ENCODE peak calls at places on chromosomes 12 and 14, in eight cellular contexts. K is HFF-Myc; B is CD8-positive, alpha-beta T cell; V is cardiac muscle cell; Y is astrocyte of the spinal cord; M is heart right ventricle; O is fibroblast of lung; J is Peyer's patch. N is an unnamed sample.

GRCh38 chr14:100158566-100159106 is 809 bp downstream of the DEGS2 start:
- DNase-seq in K (no peak), B (no peak), V (no peak), Y (no peak), M (no peak), O (no peak), J (peak), N (no peak)

GRCh38 chr14:54220697-54221431 is 175.9 kb upstream of the CDKN3 start:
- DNase-seq in K (no peak), B (no peak), V (no peak), Y (no peak), M (no peak), O (no peak), J (no peak), N (no peak)

GRCh38 chr12:19675361-19675760 is 236.1 kb downstream of the AEBP2 start:
- DNase-seq in K (no peak), B (no peak), V (no peak), Y (no peak), M (no peak), O (no peak), J (no peak), N (peak)

GRCh38 chr12:114920828-114921579 is 237.0 kb upstream of the TBX3 start:
- DNase-seq in K (no peak), B (no peak), V (peak), Y (peak), M (no peak), O (peak), J (no peak), N (no peak)

GRCh38 chr12:57896139-57896436 is 45.3 kb upstream of the ATP23 start:
- DNase-seq in K (no peak), B (no peak), V (peak), Y (peak), M (no peak), O (peak), J (no peak), N (no peak)

GRCh38 chr12:106138646-106139421 is at the start of gene NUAK1:
- DNase-seq in K (no peak), B (no peak), V (peak), Y (peak), M (peak), O (peak), J (no peak), N (no peak)

GRCh38 chr14:75445958-75446357 is 18.1 kb downstream of the JDP2 start:
- DNase-seq in K (no peak), B (no peak), V (no peak), Y (no peak), M (no peak), O (no peak), J (no peak), N (no peak)

GRCh38 chr12:52156757-52157565 is 34.9 kb downstream of the KRT80 start:
- DNase-seq in K (peak), B (peak), V (peak), Y (peak), M (peak), O (peak), J (peak), N (peak)

GRCh38 chr14:54653764-54654469 is 87.0 kb downstream of the SAMD4A start:
- DNase-seq in K (peak), B (no peak), V (peak), Y (peak), M (peak), O (peak), J (no peak), N (no peak)

GRCh38 chr12:75820848-75821578 is 210.6 kb downstream of the PHLDA1 start:
- DNase-seq in K (no peak), B (no peak), V (peak), Y (peak), M (peak), O (peak), J (peak), N (no peak)

GRCh38 chr12:46959484-46959883 is 119.9 kb upstream of the PCED1B start:
- DNase-seq in K (no peak), B (no peak), V (peak), Y (peak), M (no peak), O (peak), J (no peak), N (no peak)

GRCh38 chr12:63904653-63905052 is 60.2 kb downstream of the SRGAP1 start:
- DNase-seq in K (no peak), B (no peak), V (no peak), Y (no peak), M (no peak), O (no peak), J (no peak), N (no peak)

GRCh38 chr12:42511656-42512055 is 77.9 kb downstream of the PRICKLE1 start:
- DNase-seq in K (no peak), B (no peak), V (no peak), Y (no peak), M (no peak), O (no peak), J (no peak), N (no peak)

GRCh38 chr12:103930787-103931536 is 752 bp downstream of the HSP90B1 start:
- DNase-seq in K (no peak), B (no peak), V (peak), Y (peak), M (peak), O (peak), J (peak), N (peak)

GRCh38 chr12:111773801-111774551 is 7.2 kb downstream of the ALDH2 start:
- DNase-seq in K (peak), B (no peak), V (peak), Y (peak), M (peak), O (peak), J (peak), N (peak)

GRCh38 chr12:64943686-64944085 is 119.2 kb downstream of the TBC1D30 start:
- DNase-seq in K (no peak), B (no peak), V (peak), Y (peak), M (no peak), O (peak), J (no peak), N (peak)

GRCh38 chr12:116661341-116661740 is 76.5 kb downstream of the SPRING1 start:
- DNase-seq in K (no peak), B (no peak), V (no peak), Y (no peak), M (no peak), O (no peak), J (no peak), N (no peak)

GRCh38 chr12:112354399-112354798 is 27.8 kb downstream of the HECTD4 start:
- DNase-seq in K (no peak), B (no peak), V (peak), Y (no peak), M (no peak), O (no peak), J (no peak), N (peak)

GRCh38 chr12:88781909-88782308 is 201.6 kb upstream of the KITLG start:
- DNase-seq in K (no peak), B (no peak), V (no peak), Y (no peak), M (no peak), O (peak), J (no peak), N (no peak)

GRCh38 chr12:93591137-93591868 is 18.8 kb downstream of the SOCS2 start:
- DNase-seq in K (peak), B (peak), V (peak), Y (peak), M (peak), O (peak), J (peak), N (peak)

GRCh38 chr14:27435923-27436674 is 838.3 kb upstream of the NOVA1 start:
- DNase-seq in K (no peak), B (no peak), V (no peak), Y (no peak), M (no peak), O (no peak), J (no peak), N (no peak)

GRCh38 chr14:97779140-97779539 is 982.0 kb downstream of the VRK1 start:
- DNase-seq in K (no peak), B (no peak), V (no peak), Y (no peak), M (no peak), O (no peak), J (no peak), N (peak)

GRCh38 chr14:34324363-34324795 is 137.7 kb downstream of the SPTSSA start:
- DNase-seq in K (no peak), B (no peak), V (peak), Y (peak), M (no peak), O (peak), J (no peak), N (peak)

GRCh38 chr14:23383041-23383440 is 6.2 kb downstream of the CMTM5 start:
- DNase-seq in K (no peak), B (no peak), V (no peak), Y (no peak), M (no peak), O (no peak), J (no peak), N (no peak)

GRCh38 chr14:98692832-98693231 is 579.2 kb downstream of the BCL11B start:
- DNase-seq in K (no peak), B (no peak), V (no peak), Y (no peak), M (no peak), O (no peak), J (no peak), N (peak)

GRCh38 chr12:55718020-55718419 is 2.2 kb upstream of the RDH5 start:
- DNase-seq in K (no peak), B (no peak), V (peak), Y (no peak), M (no peak), O (no peak), J (no peak), N (no peak)
- H3K4me3 ChIP-seq in K (peak), B (no peak), V (no peak), Y (no peak), M (no peak), O (peak), J (no peak), N (no peak)

GRCh38 chr14:104799657-104800599 is 973 bp upstream of the ZBTB42 start:
- DNase-seq in K (no peak), B (peak), V (peak), Y (peak), M (peak), O (peak), J (peak), N (peak)
- TF ChIP-seq CTCF in K (no peak), B (no peak), V (peak), Y (peak), M (peak), O (peak), J (peak), N (peak)

GRCh38 chr14:104117341-104118005 is 20.9 kb upstream of the KIF26A start:
- DNase-seq in K (no peak), B (no peak), V (no peak), Y (no peak), M (peak), O (no peak), J (no peak), N (no peak)

GRCh38 chr14:104115691-104116543 is 22.5 kb upstream of the KIF26A start:
- DNase-seq in K (no peak), B (no peak), V (no peak), Y (no peak), M (no peak), O (no peak), J (no peak), N (no peak)

GRCh38 chr14:104118006-104118844 is 20.2 kb upstream of the KIF26A start:
- DNase-seq in K (no peak), B (no peak), V (no peak), Y (no peak), M (peak), O (no peak), J (no peak), N (no peak)

GRCh38 chr14:104115131-104115600 is 23.2 kb upstream of the KIF26A start:
- DNase-seq in K (no peak), B (no peak), V (no peak), Y (no peak), M (no peak), O (no peak), J (no peak), N (no peak)

DNA sequence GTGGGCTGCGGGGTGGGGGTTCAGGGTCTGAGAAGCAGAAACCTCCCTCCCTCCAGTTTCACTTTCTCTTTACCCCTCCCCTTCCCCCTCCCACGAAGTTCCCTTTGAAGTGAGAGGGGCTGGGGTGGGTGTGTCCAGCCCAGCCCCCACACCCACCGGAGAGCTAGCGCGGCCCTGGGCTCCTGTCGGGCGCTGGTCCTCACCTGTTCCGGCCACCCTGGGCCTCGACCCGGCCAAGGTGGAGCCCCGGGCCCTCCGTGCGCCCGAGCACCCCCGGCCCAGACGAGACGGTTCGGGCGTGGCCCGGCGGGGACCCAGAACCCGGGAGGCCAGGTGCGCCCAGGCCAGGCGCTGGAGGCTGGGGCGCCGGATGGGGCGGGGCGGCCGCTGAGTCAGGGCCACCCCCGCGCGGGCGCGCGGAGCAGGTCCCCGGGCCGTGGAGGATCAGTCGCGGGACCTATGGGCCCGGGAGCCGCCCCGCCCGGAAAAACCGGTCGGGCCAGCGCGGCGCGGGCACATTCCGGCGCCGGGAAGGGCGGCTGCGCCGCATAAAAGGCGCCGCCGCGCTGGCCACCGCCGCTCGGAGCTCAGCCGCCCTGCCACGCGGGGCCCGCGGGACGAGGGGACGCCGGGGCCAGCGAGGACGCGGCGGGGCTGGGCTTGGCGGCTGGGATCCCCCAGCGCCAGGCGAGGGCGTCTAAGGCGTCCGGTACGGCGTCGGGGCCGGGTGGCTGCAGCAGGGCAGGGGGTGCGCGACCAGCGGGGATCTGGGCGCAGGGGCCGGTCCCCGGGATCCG is 21.6 kb upstream of the KIF26A start:
- DNase-seq in K (no peak), B (no peak), V (no peak), Y (no peak), M (peak), O (no peak), J (no peak), N (no peak)
- H3K4me3 ChIP-seq in K (no peak), B (no peak), V (peak), Y (no peak), M (peak), O (no peak), J (peak), N (no peak)

GRCh38 chr12:21659383-21659782 is 1.7 kb upstream of the LDHB start:
- DNase-seq in K (no peak), B (no peak), V (no peak), Y (no peak), M (no peak), O (no peak), J (no peak), N (no peak)
- TF ChIP-seq CTCF in K (no peak), B (peak), V (no peak), Y (no peak), M (no peak), O (no peak), J (no peak), N (peak)

GRCh38 chr12:50842637-50843493 is at the start of gene TMPRSS12:
- DNase-seq in K (no peak), B (no peak), V (peak), Y (no peak), M (peak), O (peak), J (no peak), N (no peak)
- H3K4me3 ChIP-seq in K (no peak), B (no peak), V (no peak), Y (peak), M (peak), O (no peak), J (no peak), N (no peak)

GRCh38 chr14:37566811-37567371 is 28.2 kb downstream of the FOXA1 start:
- DNase-seq in K (no peak), B (no peak), V (peak), Y (peak), M (no peak), O (no peak), J (no peak), N (no peak)

GRCh38 chr14:37571391-37571790 is 23.7 kb downstream of the FOXA1 start:
- DNase-seq in K (no peak), B (no peak), V (no peak), Y (no peak), M (no peak), O (no peak), J (no peak), N (no peak)

GRCh38 chr14:37569729-37570128 is 25.3 kb downstream of the FOXA1 start:
- DNase-seq in K (no peak), B (no peak), V (no peak), Y (no peak), M (no peak), O (no peak), J (no peak), N (no peak)

GRCh38 chr14:37563189-37563588 is 31.9 kb downstream of the FOXA1 start:
- DNase-seq in K (no peak), B (no peak), V (no peak), Y (no peak), M (no peak), O (no peak), J (no peak), N (no peak)

DNA sequence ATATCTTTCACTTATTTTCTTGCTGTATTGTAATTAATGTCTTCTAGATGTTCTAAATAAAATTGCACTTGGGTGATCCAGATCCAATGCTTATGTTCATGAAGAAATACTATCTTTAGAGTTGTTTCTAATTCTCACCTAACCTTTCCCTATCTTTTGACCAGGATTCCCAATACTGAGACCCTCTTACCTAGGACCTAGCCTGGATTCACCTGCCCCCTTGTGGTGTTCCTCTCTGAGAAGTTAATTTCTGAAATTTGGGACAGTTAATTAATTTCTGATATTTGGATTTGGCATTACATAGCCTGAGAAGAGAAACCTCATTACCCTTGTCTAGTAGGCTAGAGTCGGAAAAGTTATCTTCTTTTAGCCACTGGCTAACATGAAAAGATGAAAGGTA is 29.5 kb downstream of the FOXA1 start:
- DNase-seq in K (no peak), B (no peak), V (no peak), Y (no peak), M (no peak), O (no peak), J (no peak), N (no peak)
- TF ChIP-seq CTCF in K (peak), B (no peak), V (peak), Y (peak), M (no peak), O (peak), J (no peak), N (no peak)

N was measured in GM12865.